ENCODE peak calls at places on chromosome 16, in four cellular contexts. A, D, Y and K are unnamed samples.

GRCh38 chr16:69921125-69921524 is 30.0 kb upstream of the CLEC18A start:
- DNase-seq in D (no peak), Y (no peak), A (no peak), K (no peak)

GRCh38 chr16:86424968-86425367 is 85.4 kb upstream of the FOXF1 start:
- DNase-seq in D (no peak), A (no peak), Y (no peak), K (no peak)

GRCh38 chr16:2874032-2874431 is 9.0 kb upstream of the FLYWCH2 start:
- DNase-seq in Y (no peak), D (no peak), A (no peak), K (no peak)

GRCh38 chr16:47978491-47979490 is 177.0 kb downstream of the ABCC12 start:
- DNase-seq in Y (no peak), D (no peak), A (no peak), K (no peak)

GRCh38 chr16:726188-726437 is 130 bp downstream of the CCDC78 start:
- DNase-seq in D (no peak), A (no peak), Y (no peak), K (no peak)

GRCh38 chr16:89019511-89019910 is 42.5 kb upstream of the CBFA2T3 start:
- DNase-seq in A (no peak), Y (no peak), D (no peak), K (no peak)

GRCh38 chr16:22139008-22139407 is 23.3 kb upstream of the SDR42E2 start:
- DNase-seq in Y (no peak), D (no peak), A (no peak), K (no peak)

GRCh38 chr16:72850021-72850420 is 197.9 kb downstream of the ZFHX3 start:
- DNase-seq in Y (no peak), A (no peak), D (no peak), K (no peak)

GRCh38 chr16:4859190-4859899 is 12.1 kb downstream of the UBN1 start:
- DNase-seq in Y (no peak), A (no peak), D (no peak), K (no peak)

GRCh38 chr16:24036614-24037013 is 200.8 kb downstream of the PRKCB start:
- DNase-seq in D (peak; percentile 3), A (peak; percentile 66), Y (peak; percentile 69), K (peak; percentile 69)